ENCODE peak calls at places on chromosomes 12 and 14, in six cellular contexts. Z, Y, D, F, T and L are unnamed samples.
A peak's percentile ranks its signal among the peaks of the same experiment; 100 is the strongest.

GRCh38 chr14:104680806-104681688 is 8.4 kb upstream of the INF2 start:
- DNase-seq in Z (no peak), Y (peak; percentile 52), T (no peak), F (peak; percentile 86), D (no peak), L (no peak)

GRCh38 chr14:51495319-51495718 is 156.4 kb upstream of the FRMD6 start:
- DNase-seq in T (no peak), F (peak; percentile 46), D (no peak), Y (no peak), Z (no peak), L (no peak)

GRCh38 chr14:49975799-49976198 is 82.9 kb downstream of the ARF6 start:
- DNase-seq in T (no peak), Z (no peak), D (no peak), Y (no peak), F (no peak), L (no peak)

GRCh38 chr14:44803239-44803905 is 158.4 kb downstream of the KLHL28 start:
- DNase-seq in Y (peak; percentile 61), T (no peak), Z (no peak), F (peak; percentile 81), D (no peak), L (no peak)

GRCh38 chr12:6345319-6346071 is 3.6 kb upstream of the TNFRSF1A start:
- DNase-seq in F (peak; percentile 97), Z (no peak), D (no peak), T (peak; percentile 53), Y (no peak), L (peak; percentile 80)

GRCh38 chr14:44989497-44990440 is 27.8 kb downstream of the TOGARAM1 start:
- DNase-seq in T (no peak), D (no peak), Z (no peak), Y (no peak), F (no peak), L (no peak)

GRCh38 chr12:94147991-94148840 is at the start of gene PLXNC1:
- DNase-seq in Y (peak; percentile 81), T (peak; percentile 83), Z (no peak), F (peak; percentile 51), D (peak; percentile 44), L (peak; percentile 79)

GRCh38 chr14:76918176-76918750 is 92.1 kb downstream of the LRRC74A start:
- DNase-seq in D (no peak), T (no peak), Z (no peak), F (peak; percentile 87), Y (no peak), L (no peak)

GRCh38 chr14:103633391-103633790 is 4.4 kb downstream of the KLC1 start:
- DNase-seq in D (no peak), T (no peak), Z (no peak), Y (peak; percentile 34), F (no peak), L (no peak)

GRCh38 chr12:67790660-67791059 is 142.1 kb downstream of the DYRK2 start:
- DNase-seq in D (no peak), F (no peak), T (no peak), Y (no peak), Z (no peak), L (no peak)

GRCh38 chr12:45336762-45337596 is 121.1 kb downstream of the ANO6 start:
- DNase-seq in T (no peak), F (peak; percentile 86), Z (no peak), D (no peak), Y (no peak), L (no peak)

GRCh38 chr12:9184276-9184675 is 23.9 kb downstream of the PZP start:
- DNase-seq in T (no peak), Y (no peak), F (no peak), D (no peak), Z (no peak), L (peak; percentile 37)

GRCh38 chr14:58636129-58636528 is 1.6 kb upstream of the DACT1 start:
- DNase-seq in D (no peak), Z (no peak), Y (no peak), F (no peak), T (no peak), L (no peak)

GRCh38 chr14:61498303-61498702 is 176.9 kb downstream of the PRKCH start:
- DNase-seq in Z (no peak), D (no peak), T (no peak), Y (no peak), F (peak; percentile 62), L (no peak)

GRCh38 chr14:54653764-54654469 is 87.0 kb downstream of the SAMD4A start:
- DNase-seq in Z (no peak), T (no peak), F (peak; percentile 90), Y (peak; percentile 42), D (no peak), L (no peak)

GRCh38 chr12:62537544-62537943 is 70.9 kb downstream of the MON2 start:
- DNase-seq in Y (no peak), T (no peak), Z (no peak), D (no peak), F (peak; percentile 92), L (no peak)

GRCh38 chr14:101119830-101120571 is 216.5 kb upstream of the RTL1 start:
- DNase-seq in T (no peak), D (no peak), Z (no peak), Y (peak; percentile 42), F (no peak), L (no peak)

GRCh38 chr14:23145794-23146422 is 26.9 kb upstream of the CEBPE start:
- DNase-seq in Y (no peak), T (no peak), F (no peak), Z (no peak), D (no peak), L (no peak)

GRCh38 chr12:31702047-31702446 is 26.8 kb downstream of the AMN1 start:
- DNase-seq in Y (peak; percentile 42), T (no peak), F (peak; percentile 62), Z (no peak), D (no peak), L (no peak)

GRCh38 chr12:112979281-112979680 is 962 bp downstream of the OAS2 start:
- DNase-seq in T (peak; percentile 48), Y (no peak), D (no peak), Z (no peak), F (no peak), L (peak; percentile 73)

GRCh38 chr12:41795066-41795465 is 349.6 kb downstream of the GXYLT1 start:
- DNase-seq in F (no peak), Y (no peak), D (no peak), Z (no peak), T (no peak), L (no peak)